ENCODE peak calls at places on chromosomes 11 and 22, in six cellular contexts. Z is dorsolateral prefrontal cortex; V is MM.1S; B is stomach; Q is CD4-positive, alpha-beta T cell; S is CD8-positive, alpha-beta T cell. X is an unnamed sample. For H3K27me3, the result is how much of the 10 kb centered on the place peaks cover.

GRCh38 chr22:44588348-44588747 is 90.3 kb upstream of the RTL6 start:
- DNase-seq in V (no peak), Z (peak), Q (no peak), B (no peak), S (no peak), X (no peak)

GRCh38 chr11:73931039-73931645 is 19.7 kb upstream of the DNAJB13 start:
- DNase-seq in Z (no peak), V (peak), Q (no peak), B (peak), S (no peak), X (no peak)

GRCh38 chr11:27187848-27188621 is 147.4 kb downstream of the BBOX1 start:
- DNase-seq in V (no peak), S (no peak), B (no peak), Q (no peak), Z (no peak), X (no peak)

GRCh38 chr11:107931206-107931605 is 3.0 kb downstream of the RAB39A start:
- DNase-seq in V (no peak), B (no peak), S (no peak), Z (no peak), Q (no peak), X (no peak)

GRCh38 chr11:69339916-69340565 is 46.1 kb downstream of the MYEOV start:
- DNase-seq in S (peak), V (no peak), Z (no peak), B (peak), Q (no peak), X (no peak)

GRCh38 chr22:34414467-34415440 is 494.5 kb upstream of the LARGE1 start:
- DNase-seq in V (peak), S (no peak), Z (no peak), Q (no peak), B (no peak), X (no peak)

GRCh38 chr11:86639172-86639571 is 33.2 kb downstream of the ME3 start:
- DNase-seq in V (no peak), S (no peak), B (no peak), Z (no peak), Q (no peak), X (no peak)

GRCh38 chr11:27485930-27486773 is 13.6 kb upstream of the LGR4 start:
- DNase-seq in S (no peak), Q (no peak), Z (no peak), B (no peak), V (peak), X (no peak)

GRCh38 chr11:114705280-114706024 is 27.1 kb downstream of the NXPE2 start:
- DNase-seq in B (no peak), S (no peak), V (no peak), Z (no peak), Q (no peak), X (no peak)

GRCh38 chr11:102891736-102892135 is 17.0 kb upstream of the MMP12 start:
- DNase-seq in Q (no peak), S (no peak), Z (no peak), B (no peak), V (no peak), X (no peak)

GRCh38 chr11:17778956-17779860 is 44.6 kb downstream of the KCNC1 start:
- DNase-seq in Z (no peak), B (no peak), V (no peak), Q (no peak), S (no peak), X (no peak)

DNA sequence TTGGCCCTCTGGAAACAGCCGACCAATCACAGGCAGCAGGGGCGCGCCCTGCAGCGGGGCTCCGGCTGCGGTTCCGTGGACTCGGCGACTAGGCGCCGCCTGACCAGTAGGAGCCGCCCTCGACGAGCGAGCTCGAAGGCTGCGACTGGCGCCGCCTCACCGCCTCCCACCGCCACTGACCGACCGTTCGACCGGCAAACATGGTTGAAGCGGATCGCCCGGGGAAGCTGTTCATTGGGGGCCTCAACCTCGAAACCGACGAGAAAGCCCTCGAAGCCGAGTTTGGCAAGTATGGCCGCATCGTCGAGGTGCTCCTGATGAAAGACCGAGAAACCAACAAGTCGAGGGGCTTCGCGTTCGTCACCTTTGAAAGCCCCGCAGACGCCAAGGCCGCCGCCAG is at the start of gene RBMXL2:
- DNase-seq in S (no peak), V (no peak), Q (no peak), Z (no peak), B (no peak), X (no peak)
- TF ChIP-seq CTCF in S (no peak), V (no peak), Q (no peak), Z (no peak), B (no peak), X (no peak)

DNA sequence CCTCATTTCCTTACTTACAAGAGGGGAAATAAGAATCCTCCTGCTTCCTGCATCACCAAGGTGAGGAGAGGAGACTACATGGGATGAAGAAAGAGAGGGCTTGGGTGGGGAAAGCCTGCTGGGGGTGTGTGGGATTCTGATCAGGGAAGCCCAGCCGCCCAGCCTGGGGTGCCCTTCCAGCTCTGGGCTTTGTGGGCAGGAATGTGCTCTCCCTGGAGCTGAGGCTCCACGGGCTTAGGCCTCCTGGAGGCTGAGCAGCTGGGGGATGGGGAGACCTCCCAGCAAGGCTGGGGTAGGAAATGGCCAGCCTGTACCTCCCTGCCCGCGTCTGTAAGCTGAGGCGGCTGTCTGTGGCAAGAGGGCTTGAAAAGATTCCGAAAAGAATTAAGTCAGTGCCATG is 206.1 kb downstream of the GRIK4 start:
- DNase-seq in S (no peak), Q (no peak), V (no peak), B (no peak), Z (no peak), X (no peak)
- H3K27me3 ChIP-seq in S (under half), Q (under half), V (under half), B (under half), Z (under half), X (under half)

DNA sequence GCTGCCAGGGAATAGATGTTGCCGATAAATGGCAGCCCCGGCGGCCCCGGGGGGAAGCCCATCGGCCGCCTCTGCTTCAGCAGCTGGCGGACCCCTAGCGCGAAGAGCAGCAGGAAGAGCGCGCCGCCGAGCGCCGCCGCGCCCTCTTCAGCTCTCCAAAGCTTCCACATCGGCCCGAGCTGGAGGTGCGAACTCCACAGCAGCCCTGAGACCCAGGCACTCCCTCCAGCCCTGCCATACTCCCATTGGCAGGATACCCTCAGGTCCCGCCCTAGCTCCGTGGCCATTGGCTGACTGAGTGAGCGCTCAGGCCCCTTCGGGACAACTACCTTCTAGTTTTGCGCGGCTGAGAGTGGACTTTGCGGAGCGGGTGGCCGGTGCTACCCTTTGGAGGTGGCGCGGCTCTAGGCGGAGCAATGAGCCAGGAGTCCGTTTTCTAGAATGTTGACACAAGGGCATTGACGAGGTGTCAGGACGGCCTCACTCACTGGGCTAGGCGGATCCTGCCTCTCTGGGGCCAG is at the start of gene CYP2R1:
- DNase-seq in Z (peak), V (peak), S (peak), Q (peak), B (peak), X (peak)
- H3K27ac ChIP-seq in Z (peak), V (peak), S (peak), Q (peak), B (peak), X (peak)

GRCh38 chr11:88266157-88266556 is 71.4 kb downstream of the CTSC start:
- DNase-seq in B (no peak), V (no peak), S (no peak), Q (no peak), Z (no peak), X (no peak)

DNA sequence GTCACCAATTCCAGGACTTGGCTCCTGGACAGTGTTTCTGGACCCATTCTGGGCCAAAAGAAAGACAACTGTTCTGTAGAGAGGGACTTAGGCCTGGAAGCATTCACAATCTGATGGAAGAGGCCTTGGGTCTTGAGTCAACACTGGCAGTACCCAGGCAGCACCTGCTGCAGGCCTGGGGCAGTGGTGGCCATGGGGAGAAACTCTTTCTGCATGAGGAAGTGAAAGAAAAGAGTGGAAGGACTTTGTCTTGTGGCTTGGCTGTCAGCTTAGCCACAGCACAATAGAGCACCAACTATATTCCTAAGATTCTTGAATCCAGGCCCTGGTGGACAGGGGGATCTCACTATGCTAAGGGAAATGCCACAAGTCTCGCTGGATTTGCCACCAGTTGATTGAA is 70.6 kb downstream of the CTSC start:
- DNase-seq in Q (no peak), S (no peak), B (no peak), V (no peak), Z (no peak), X (no peak)
- TF ChIP-seq CTCF in Q (no peak), S (no peak), B (no peak), V (no peak), Z (no peak), X (no peak)

X was measured in thoracic aorta.